ENCODE peak calls at places on chromosomes 12 and 14, in seven cellular contexts. J is Peyer's patch, R is ovary, L is fibroblast of lung, B is heart right ventricle, M is cardiac muscle cell, K is psoas muscle. O is an unnamed sample. For H3K4me1, the result is how much of the 10 kb centered on the place peaks cover.

GRCh38 chr12:95608252-95609033 is 57.2 kb upstream of the USP44 start:
- DNase-seq in J (no peak), R (peak), L (peak), B (peak), M (peak), K (peak), O (no peak)

GRCh38 chr12:57726151-57726883 is 12.2 kb downstream of the AGAP2 start:
- DNase-seq in J (peak), R (peak), L (peak), B (peak), M (peak), K (peak), O (no peak)

GRCh38 chr14:89641495-89642162 is 224.6 kb upstream of the FOXN3 start:
- DNase-seq in J (no peak), R (no peak), L (no peak), B (no peak), M (no peak), K (no peak), O (peak)

GRCh38 chr12:45634273-45634917 is 95.1 kb upstream of the ARID2 start:
- DNase-seq in J (no peak), R (no peak), L (no peak), B (no peak), M (no peak), K (no peak), O (no peak)

GRCh38 chr14:90056821-90057220 is 5.0 kb upstream of the KCNK13 start:
- DNase-seq in J (no peak), R (no peak), L (no peak), B (no peak), M (no peak), K (no peak), O (no peak)

GRCh38 chr12:85823436-85824179 is 12.6 kb downstream of the RASSF9 start:
- DNase-seq in J (no peak), R (no peak), L (peak), B (no peak), M (peak), K (no peak), O (no peak)

GRCh38 chr12:56520025-56520810 is 1.4 kb upstream of the RBMS2 start:
- DNase-seq in J (no peak), R (no peak), L (no peak), B (peak), M (peak), K (no peak), O (no peak)

GRCh38 chr12:40691913-40692616 is at the start of gene CNTN1:
- DNase-seq in J (peak), R (peak), L (peak), B (no peak), M (peak), K (peak), O (no peak)

GRCh38 chr12:45170456-45171042 is 45.3 kb upstream of the ANO6 start:
- DNase-seq in J (peak), R (peak), L (peak), B (peak), M (peak), K (peak), O (peak)

GRCh38 chr12:65470261-65470660 is 191.8 kb downstream of the MSRB3 start:
- DNase-seq in J (no peak), R (no peak), L (no peak), B (no peak), M (peak), K (no peak), O (no peak)

GRCh38 chr14:93115920-93116675 is at the start of gene ITPK1:
- DNase-seq in J (peak), R (peak), L (peak), B (peak), M (peak), K (peak), O (peak)

GRCh38 chr12:58804749-58805148 is 115.6 kb downstream of the LRIG3 start:
- DNase-seq in J (no peak), R (no peak), L (no peak), B (no peak), M (no peak), K (no peak), O (no peak)

GRCh38 chr12:90065301-90065801 is 356.7 kb upstream of the ATP2B1 start:
- DNase-seq in J (no peak), R (no peak), L (no peak), B (no peak), M (no peak), K (no peak), O (no peak)

GRCh38 chr12:12610711-12611110 is 965 bp upstream of the CREBL2 start:
- DNase-seq in J (no peak), R (no peak), L (no peak), B (no peak), M (no peak), K (no peak), O (no peak)

GRCh38 chr12:68007466-68007865 is 18.2 kb downstream of the IFNG-AS1 start:
- DNase-seq in J (no peak), R (no peak), L (peak), B (no peak), M (peak), K (no peak), O (no peak)

GRCh38 chr12:16300706-16301105 is 23.2 kb upstream of the SLC15A5 start:
- DNase-seq in J (no peak), R (no peak), L (no peak), B (peak), M (peak), K (peak), O (no peak)

GRCh38 chr12:57984629-57985151 is 43.3 kb downstream of the ATP23 start:
- DNase-seq in J (no peak), R (no peak), L (no peak), B (no peak), M (no peak), K (no peak), O (no peak)

GRCh38 chr12:53561590-53561953 is 54.3 kb upstream of the NPFF start:
- DNase-seq in J (no peak), R (no peak), L (peak), B (no peak), M (peak), K (no peak), O (no peak)

GRCh38 chr12:107267604-107268003 is 174.3 kb upstream of the CRY1 start:
- DNase-seq in J (no peak), R (no peak), L (no peak), B (no peak), M (no peak), K (no peak), O (no peak)

GRCh38 chr12:117485984-117486839 is 124.8 kb upstream of the NOS1 start:
- DNase-seq in J (no peak), R (no peak), L (no peak), B (no peak), M (no peak), K (no peak), O (no peak)

GRCh38 chr12:468671-469389 is 9.1 kb downstream of the B4GALNT3 start:
- DNase-seq in J (no peak), R (no peak), L (no peak), B (no peak), M (no peak), K (no peak), O (no peak)

GRCh38 chr14:90387201-90387600 is 9.6 kb upstream of the CALM1 start:
- DNase-seq in J (no peak), R (no peak), L (no peak), B (no peak), M (no peak), K (no peak), O (no peak)

GRCh38 chr14:55963295-55963694 is 154.9 kb upstream of the PELI2 start:
- DNase-seq in J (no peak), R (no peak), L (no peak), B (no peak), M (peak), K (no peak), O (no peak)

GRCh38 chr14:65769151-65769550 is 356.6 kb downstream of the FUT8 start:
- DNase-seq in J (no peak), R (no peak), L (no peak), B (no peak), M (no peak), K (no peak), O (no peak)

GRCh38 chr14:103594265-103594664 is 31.5 kb downstream of the COA8 start:
- DNase-seq in J (no peak), R (peak), L (peak), B (peak), M (peak), K (no peak), O (no peak)

DNA sequence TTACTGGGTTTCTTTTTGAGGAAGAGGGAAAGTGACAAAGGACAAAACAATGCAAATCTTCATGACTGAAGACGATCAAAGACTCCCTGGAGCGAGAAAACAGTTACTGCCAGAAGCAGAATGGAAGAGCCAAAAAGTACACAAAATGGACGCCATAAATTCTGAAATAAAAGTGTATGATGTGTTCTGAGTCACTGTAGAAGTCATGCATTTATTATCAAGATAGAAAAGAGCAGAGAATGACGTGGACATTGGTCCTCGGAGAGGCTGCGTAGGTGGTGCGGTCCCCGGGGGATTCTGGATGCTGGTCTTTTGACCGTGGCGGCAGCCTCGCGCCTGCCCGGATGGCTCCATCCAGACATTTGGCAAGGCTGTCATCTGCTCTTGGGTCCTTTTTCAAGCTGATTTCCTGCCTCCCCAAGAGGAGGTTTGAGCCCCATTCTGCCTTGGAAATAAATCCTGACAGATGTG is 52.8 kb downstream of the C14orf132 start:
- DNase-seq in J (no peak), R (no peak), L (no peak), B (peak), M (peak), K (no peak), O (no peak)
- H3K4me1 ChIP-seq in J (under half), R (under half), L (under half), B (under half), M (under half), K (under half), O (under half)

DNA sequence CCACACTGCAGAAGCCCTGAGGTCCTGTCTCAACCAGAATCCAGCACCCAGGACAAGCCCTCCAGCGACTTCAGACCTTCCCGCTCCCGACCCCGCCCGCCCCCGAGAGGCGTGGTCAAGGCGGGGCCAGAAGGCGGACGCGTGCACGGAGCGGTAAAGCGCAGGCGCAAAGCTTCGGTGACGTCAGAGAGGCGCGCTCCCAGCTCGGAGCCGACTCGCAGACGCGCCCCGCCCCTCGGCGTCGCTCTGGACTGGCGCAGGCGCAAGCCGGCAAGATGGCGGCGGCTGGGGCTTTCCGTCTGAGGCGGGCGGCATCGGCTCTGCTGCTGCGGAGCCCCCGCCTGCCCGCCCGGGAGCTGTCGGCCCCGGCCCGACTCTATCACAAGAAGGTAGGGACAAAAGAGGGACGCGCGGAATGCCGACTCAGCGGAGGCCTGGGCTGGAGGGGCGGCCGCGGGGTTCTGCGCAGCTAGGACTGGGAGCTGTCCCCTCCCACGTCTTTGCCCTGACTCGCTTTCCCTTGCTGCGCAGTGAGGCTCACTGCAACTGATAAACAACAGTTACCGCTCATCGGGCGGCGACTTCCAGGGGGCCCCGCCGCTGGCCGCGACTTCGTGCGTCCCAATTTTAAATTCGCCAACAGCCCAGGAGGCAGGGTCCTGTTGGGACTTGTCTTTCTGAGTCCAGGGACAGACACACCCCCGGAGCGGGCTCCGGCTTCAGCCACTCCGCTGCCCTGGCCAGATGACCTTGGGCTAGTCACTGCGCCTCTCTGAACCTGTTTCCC is at the start of gene ISCU:
- DNase-seq in J (peak), R (peak), L (peak), B (peak), M (peak), K (peak), O (peak)
- H3K4me1 ChIP-seq in J (under half), R (under half), L (under half), B (under half), M (under half), K (half or more), O (half or more)

GRCh38 chr12:50955288-50955687 is 2.9 kb downstream of the HIGD1C start:
- DNase-seq in J (no peak), R (no peak), L (no peak), B (no peak), M (no peak), K (no peak), O (no peak)

GRCh38 chr12:50955697-50956096 is 3.4 kb downstream of the HIGD1C start:
- DNase-seq in J (no peak), R (no peak), L (no peak), B (no peak), M (no peak), K (no peak), O (no peak)

GRCh38 chr12:50951112-50951511 is 1.2 kb upstream of the HIGD1C start:
- DNase-seq in J (no peak), R (no peak), L (no peak), B (no peak), M (no peak), K (no peak), O (no peak)

GRCh38 chr12:50949801-50950302 is 2.5 kb upstream of the HIGD1C start:
- DNase-seq in J (no peak), R (no peak), L (no peak), B (no peak), M (no peak), K (no peak), O (no peak)

DNA sequence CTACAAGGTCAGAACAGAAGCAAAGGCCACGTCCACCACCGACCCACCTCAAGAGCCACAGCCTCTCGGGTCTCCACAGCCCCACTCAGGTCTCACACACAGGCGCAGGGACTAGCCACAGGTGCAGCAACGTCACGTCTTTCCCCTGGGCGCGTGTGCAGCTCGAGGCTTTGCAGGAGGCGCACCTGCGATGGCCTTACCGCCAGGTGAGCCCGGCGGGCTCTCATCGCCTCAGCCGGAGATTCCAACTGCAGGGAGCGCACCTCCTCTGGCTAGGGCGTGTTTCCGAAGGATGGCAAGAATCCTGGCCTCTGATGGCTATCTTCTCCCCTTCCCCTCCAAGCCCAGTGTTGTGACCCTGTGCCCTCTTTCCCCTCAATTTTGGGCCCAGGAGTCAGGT is at the start of gene HIGD1C:
- DNase-seq in J (no peak), R (no peak), L (no peak), B (no peak), M (no peak), K (no peak), O (no peak)
- H3K4me1 ChIP-seq in J (under half), R (under half), L (under half), B (under half), M (under half), K (under half), O (under half)

GRCh38 chr12:52521581-52522266 is 1.5 kb upstream of the KRT5 start:
- DNase-seq in J (no peak), R (no peak), L (no peak), B (no peak), M (peak), K (no peak), O (no peak)

GRCh38 chr12:52518574-52519469 is 1.4 kb downstream of the KRT5 start:
- DNase-seq in J (no peak), R (no peak), L (no peak), B (no peak), M (no peak), K (no peak), O (no peak)

GRCh38 chr12:52521175-52521574 is 981 bp upstream of the KRT5 start:
- DNase-seq in J (no peak), R (no peak), L (no peak), B (no peak), M (peak), K (no peak), O (no peak)

GRCh38 chr12:52517888-52518287 is 2.3 kb downstream of the KRT5 start:
- DNase-seq in J (no peak), R (no peak), L (no peak), B (no peak), M (no peak), K (no peak), O (no peak)

DNA sequence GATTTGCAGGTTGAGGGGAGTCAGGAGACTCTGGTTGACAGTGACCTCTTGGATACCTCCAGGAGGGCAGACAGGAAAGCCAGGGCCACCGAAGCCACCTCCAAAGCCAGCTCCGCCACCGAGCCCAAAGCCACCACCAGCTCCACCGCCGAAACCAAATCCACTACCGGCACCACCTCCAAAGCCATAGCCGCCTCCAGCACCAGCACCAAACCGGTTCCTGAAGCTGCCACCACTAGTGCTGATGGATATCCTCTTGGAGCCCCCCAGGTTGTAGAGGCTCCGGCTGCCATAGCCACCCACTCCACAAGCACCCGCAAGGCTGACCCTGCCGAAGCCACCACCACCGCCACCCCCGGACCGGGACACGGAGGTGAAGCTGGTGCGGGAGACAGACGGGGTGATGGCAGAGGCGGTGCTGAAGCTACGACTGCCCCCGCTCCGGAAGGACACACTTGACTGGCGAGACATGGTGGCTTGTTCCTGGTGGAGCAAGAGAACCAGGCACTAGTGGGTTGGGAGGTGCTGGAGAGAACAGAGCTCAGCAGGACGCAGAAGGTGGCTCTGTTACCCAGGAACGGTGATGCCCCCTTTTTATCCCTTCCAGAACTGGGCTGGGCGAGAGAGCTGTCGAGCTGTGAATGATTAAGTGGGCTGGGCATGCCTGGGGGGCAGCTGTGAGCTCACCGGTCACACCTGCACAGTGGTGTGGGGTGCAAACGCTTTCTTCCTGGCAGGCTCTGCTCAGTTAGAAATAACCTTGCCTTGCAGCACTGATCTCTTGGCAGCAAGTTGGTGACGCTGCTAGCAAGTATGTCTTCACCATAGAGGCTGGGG is at the start of gene KRT5:
- DNase-seq in J (no peak), R (no peak), L (no peak), B (no peak), M (no peak), K (no peak), O (no peak)
- H3K4me1 ChIP-seq in J (under half), R (under half), L (under half), B (under half), M (under half), K (under half), O (under half)

DNA sequence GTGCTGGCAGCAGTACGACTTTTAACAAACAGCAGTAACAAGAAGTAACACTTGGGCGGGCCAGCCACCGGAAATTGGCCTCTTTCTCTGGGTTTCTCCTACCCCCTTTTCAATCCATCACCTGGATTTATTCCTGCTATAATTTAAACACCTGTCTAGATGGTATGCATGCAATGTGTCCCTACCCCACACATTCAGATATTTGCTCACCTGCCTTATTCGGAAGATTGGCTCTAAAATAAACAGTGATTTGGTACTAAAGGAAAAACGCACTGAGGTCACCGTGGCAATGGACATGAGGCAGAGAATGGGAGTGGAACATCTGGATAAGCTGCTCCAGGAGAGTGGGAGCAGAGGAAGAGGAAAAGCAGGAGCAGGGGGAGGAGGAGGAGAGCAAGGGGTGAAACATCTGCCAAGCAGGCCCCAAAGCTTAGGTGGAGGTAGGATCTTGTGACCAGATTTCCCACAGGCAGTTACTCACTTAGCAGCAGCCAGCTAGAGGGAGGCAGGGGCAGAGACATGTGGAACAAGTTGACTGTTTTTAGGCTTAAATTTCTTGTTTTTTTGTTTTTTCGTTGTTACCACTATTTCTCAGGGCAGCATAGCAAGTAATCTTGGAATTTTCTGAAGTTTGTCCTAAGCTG is 150.9 kb downstream of the TTLL5 start:
- DNase-seq in J (no peak), R (no peak), L (no peak), B (no peak), M (no peak), K (no peak), O (no peak)
- H3K4me1 ChIP-seq in J (under half), R (under half), L (under half), B (under half), M (under half), K (under half), O (under half)